ENCODE peak calls at places on chromosomes 5 and 9, in six cellular contexts. One of them, this sample, is unnamed.

GRCh38 chr5:167565555-167565954 is 725.9 kb upstream of the WWC1 start:
- DNase-seq in cardiac muscle cell: no peak
- DNase-seq in HEK293T: no peak
- DNase-seq in germinal center: no peak
- DNase-seq in heart left ventricle: no peak
- DNase-seq in CD4-positive, CD25-positive, alpha-beta regulatory T cell: no peak
- DNase-seq in this sample: no peak

GRCh38 chr9:69486498-69486897 is 161.5 kb downstream of the ENTREP1 start:
- DNase-seq in cardiac muscle cell: no peak
- DNase-seq in HEK293T: no peak
- DNase-seq in germinal center: no peak
- DNase-seq in heart left ventricle: no peak
- DNase-seq in CD4-positive, CD25-positive, alpha-beta regulatory T cell: no peak
- DNase-seq in this sample: no peak

GRCh38 chr5:143471041-143471509 is 67.6 kb upstream of the NR3C1 start:
- DNase-seq in cardiac muscle cell: no peak
- DNase-seq in HEK293T: no peak
- DNase-seq in germinal center: no peak
- DNase-seq in heart left ventricle: no peak
- DNase-seq in CD4-positive, CD25-positive, alpha-beta regulatory T cell: no peak
- DNase-seq in this sample: no peak

GRCh38 chr9:84828101-84828500 is 158.6 kb downstream of the NTRK2 start:
- DNase-seq in cardiac muscle cell: no peak
- DNase-seq in HEK293T: no peak
- DNase-seq in germinal center: no peak
- DNase-seq in heart left ventricle: no peak
- DNase-seq in CD4-positive, CD25-positive, alpha-beta regulatory T cell: no peak
- DNase-seq in this sample: no peak

GRCh38 chr9:82382887-82383616 is 394.5 kb downstream of the SPATA31D1 start:
- DNase-seq in cardiac muscle cell: no peak
- DNase-seq in HEK293T: no peak
- DNase-seq in germinal center: no peak
- DNase-seq in heart left ventricle: no peak
- DNase-seq in CD4-positive, CD25-positive, alpha-beta regulatory T cell: no peak
- DNase-seq in this sample: no peak

GRCh38 chr5:31758803-31759425 is 120.0 kb downstream of the PDZD2 start:
- DNase-seq in cardiac muscle cell: no peak
- DNase-seq in HEK293T: no peak
- DNase-seq in germinal center: no peak
- DNase-seq in heart left ventricle: no peak
- DNase-seq in CD4-positive, CD25-positive, alpha-beta regulatory T cell: no peak
- DNase-seq in this sample: no peak

GRCh38 chr5:92662741-92663140 is 918.3 kb downstream of the NR2F1-AS1 start:
- DNase-seq in cardiac muscle cell: no peak
- DNase-seq in HEK293T: no peak
- DNase-seq in germinal center: no peak
- DNase-seq in heart left ventricle: no peak
- DNase-seq in CD4-positive, CD25-positive, alpha-beta regulatory T cell: no peak
- DNase-seq in this sample: no peak

GRCh38 chr5:147101654-147102053 is 133.2 kb upstream of the STK32A start:
- DNase-seq in cardiac muscle cell: no peak
- DNase-seq in HEK293T: no peak
- DNase-seq in germinal center: no peak
- DNase-seq in heart left ventricle: no peak
- DNase-seq in CD4-positive, CD25-positive, alpha-beta regulatory T cell: no peak
- DNase-seq in this sample: no peak

GRCh38 chr5:93497101-93497500 is 83.9 kb downstream of the NR2F1-AS1 start:
- DNase-seq in cardiac muscle cell: no peak
- DNase-seq in HEK293T: no peak
- DNase-seq in germinal center: no peak
- DNase-seq in heart left ventricle: no peak
- DNase-seq in CD4-positive, CD25-positive, alpha-beta regulatory T cell: no peak
- DNase-seq in this sample: no peak

GRCh38 chr5:55773057-55773456 is 35.2 kb downstream of the DDX4 start:
- DNase-seq in cardiac muscle cell: no peak
- DNase-seq in HEK293T: no peak
- DNase-seq in germinal center: no peak
- DNase-seq in heart left ventricle: no peak
- DNase-seq in CD4-positive, CD25-positive, alpha-beta regulatory T cell: no peak
- DNase-seq in this sample: no peak

GRCh38 chr5:66615136-66615535 is 18.9 kb downstream of the MAST4 start:
- DNase-seq in cardiac muscle cell: no peak
- DNase-seq in HEK293T: no peak
- DNase-seq in germinal center: no peak
- DNase-seq in heart left ventricle: no peak
- DNase-seq in CD4-positive, CD25-positive, alpha-beta regulatory T cell: no peak
- DNase-seq in this sample: no peak

GRCh38 chr5:88675758-88676636 is 207.0 kb downstream of the MEF2C start:
- DNase-seq in cardiac muscle cell: peak
- DNase-seq in HEK293T: peak
- DNase-seq in germinal center: peak
- DNase-seq in heart left ventricle: no peak
- DNase-seq in CD4-positive, CD25-positive, alpha-beta regulatory T cell: no peak
- DNase-seq in this sample: no peak

This sample was measured in Peyer's patch.